ENCODE peak calls at places on chromosomes 13 and 19, in eight cellular contexts. One of them, this sample, is unnamed.

GRCh38 chr13:107069107-107069776 is 501.3 kb upstream of the ARGLU1 start:
- DNase-seq in H1: no peak
- DNase-seq in lower lobe of right lung: no peak
- DNase-seq in colonic mucosa: no peak
- DNase-seq in tibial nerve: no peak
- DNase-seq in cardiac muscle cell: no peak
- DNase-seq in K562: no peak
- DNase-seq in mammary epithelial cell: no peak
- DNase-seq in this sample: no peak

GRCh38 chr13:94646904-94647303 is 45.2 kb downstream of the GPR180 start:
- DNase-seq in lower lobe of right lung: no peak
- DNase-seq in colonic mucosa: no peak
- DNase-seq in mammary epithelial cell: no peak
- DNase-seq in cardiac muscle cell: no peak
- DNase-seq in K562: no peak
- DNase-seq in H1: no peak
- DNase-seq in tibial nerve: no peak
- DNase-seq in this sample: no peak

GRCh38 chr13:108437496-108437895 is 168.0 kb downstream of the TNFSF13B start:
- DNase-seq in cardiac muscle cell: no peak
- DNase-seq in H1: no peak
- DNase-seq in mammary epithelial cell: peak; percentile 14
- DNase-seq in K562: no peak
- DNase-seq in lower lobe of right lung: no peak
- DNase-seq in tibial nerve: no peak
- DNase-seq in colonic mucosa: no peak
- DNase-seq in this sample: no peak

GRCh38 chr19:48745208-48745995 is 1.3 kb downstream of the IZUMO1 start:
- DNase-seq in tibial nerve: no peak
- DNase-seq in colonic mucosa: peak; percentile 72
- DNase-seq in mammary epithelial cell: peak; percentile 31
- DNase-seq in cardiac muscle cell: peak; percentile 76
- DNase-seq in lower lobe of right lung: no peak
- DNase-seq in H1: no peak
- DNase-seq in K562: peak; percentile 69
- DNase-seq in this sample: no peak

GRCh38 chr13:57634829-57635165 is 3.3 kb downstream of the PCDH17 start:
- DNase-seq in H1: no peak
- DNase-seq in tibial nerve: no peak
- DNase-seq in colonic mucosa: no peak
- DNase-seq in K562: no peak
- DNase-seq in lower lobe of right lung: no peak
- DNase-seq in cardiac muscle cell: no peak
- DNase-seq in mammary epithelial cell: no peak
- DNase-seq in this sample: no peak

GRCh38 chr13:27379694-27380596 is 44.5 kb upstream of the GTF3A start:
- DNase-seq in H1: peak; percentile 78
- DNase-seq in mammary epithelial cell: peak; percentile 49
- DNase-seq in K562: peak; percentile 66
- DNase-seq in cardiac muscle cell: peak; percentile 62
- DNase-seq in tibial nerve: peak; percentile 23
- DNase-seq in colonic mucosa: peak; percentile 91
- DNase-seq in lower lobe of right lung: no peak
- DNase-seq in this sample: no peak

GRCh38 chr19:16315825-16316505 is 8.7 kb upstream of the KLF2 start:
- DNase-seq in H1: no peak
- DNase-seq in lower lobe of right lung: peak; percentile 51
- DNase-seq in colonic mucosa: peak; percentile 41
- DNase-seq in cardiac muscle cell: peak; percentile 99
- DNase-seq in tibial nerve: no peak
- DNase-seq in mammary epithelial cell: peak; percentile 74
- DNase-seq in K562: peak; percentile 72
- DNase-seq in this sample: peak; percentile 98

GRCh38 chr19:3849092-3849491 is 19.7 kb downstream of the ZFR2 start:
- DNase-seq in K562: peak; percentile 82
- DNase-seq in lower lobe of right lung: no peak
- DNase-seq in mammary epithelial cell: peak; percentile 34
- DNase-seq in colonic mucosa: no peak
- DNase-seq in cardiac muscle cell: no peak
- DNase-seq in tibial nerve: no peak
- DNase-seq in H1: no peak
- DNase-seq in this sample: no peak

GRCh38 chr13:40564342-40564997 is 102.0 kb downstream of the FOXO1 start:
- DNase-seq in lower lobe of right lung: no peak
- DNase-seq in tibial nerve: no peak
- DNase-seq in colonic mucosa: no peak
- DNase-seq in H1: no peak
- DNase-seq in mammary epithelial cell: no peak
- DNase-seq in K562: no peak
- DNase-seq in cardiac muscle cell: peak; percentile 49
- DNase-seq in this sample: no peak

GRCh38 chr13:75996582-75996981 is 360.5 kb downstream of the LMO7 start:
- DNase-seq in K562: no peak
- DNase-seq in cardiac muscle cell: no peak
- DNase-seq in lower lobe of right lung: no peak
- DNase-seq in tibial nerve: no peak
- DNase-seq in H1: no peak
- DNase-seq in colonic mucosa: no peak
- DNase-seq in mammary epithelial cell: no peak
- DNase-seq in this sample: no peak

GRCh38 chr19:33905937-33906577 is 109.4 kb downstream of the KCTD15 start:
- DNase-seq in H1: no peak
- DNase-seq in tibial nerve: peak; percentile 23
- DNase-seq in mammary epithelial cell: peak; percentile 42
- DNase-seq in cardiac muscle cell: peak; percentile 64
- DNase-seq in K562: peak; percentile 32
- DNase-seq in colonic mucosa: peak; percentile 85
- DNase-seq in lower lobe of right lung: peak; percentile 84
- DNase-seq in this sample: no peak

GRCh38 chr19:4870025-4870700 is 2.7 kb upstream of the PLIN3 start:
- DNase-seq in cardiac muscle cell: peak; percentile 92
- DNase-seq in mammary epithelial cell: peak; percentile 90
- DNase-seq in K562: peak; percentile 86
- DNase-seq in tibial nerve: no peak
- DNase-seq in colonic mucosa: peak; percentile 60
- DNase-seq in lower lobe of right lung: peak; percentile 65
- DNase-seq in H1: peak; percentile 49
- DNase-seq in this sample: peak; percentile 66

GRCh38 chr13:75316427-75316826 is 165.5 kb downstream of the TBC1D4 start:
- DNase-seq in tibial nerve: no peak
- DNase-seq in K562: no peak
- DNase-seq in colonic mucosa: no peak
- DNase-seq in cardiac muscle cell: peak; percentile 44
- DNase-seq in H1: no peak
- DNase-seq in lower lobe of right lung: no peak
- DNase-seq in mammary epithelial cell: no peak
- DNase-seq in this sample: no peak

GRCh38 chr13:86737334-86737932 is 933.7 kb upstream of the SLITRK5 start:
- DNase-seq in cardiac muscle cell: no peak
- DNase-seq in K562: no peak
- DNase-seq in mammary epithelial cell: no peak
- DNase-seq in H1: no peak
- DNase-seq in lower lobe of right lung: no peak
- DNase-seq in colonic mucosa: no peak
- DNase-seq in tibial nerve: no peak
- DNase-seq in this sample: no peak

DNA sequence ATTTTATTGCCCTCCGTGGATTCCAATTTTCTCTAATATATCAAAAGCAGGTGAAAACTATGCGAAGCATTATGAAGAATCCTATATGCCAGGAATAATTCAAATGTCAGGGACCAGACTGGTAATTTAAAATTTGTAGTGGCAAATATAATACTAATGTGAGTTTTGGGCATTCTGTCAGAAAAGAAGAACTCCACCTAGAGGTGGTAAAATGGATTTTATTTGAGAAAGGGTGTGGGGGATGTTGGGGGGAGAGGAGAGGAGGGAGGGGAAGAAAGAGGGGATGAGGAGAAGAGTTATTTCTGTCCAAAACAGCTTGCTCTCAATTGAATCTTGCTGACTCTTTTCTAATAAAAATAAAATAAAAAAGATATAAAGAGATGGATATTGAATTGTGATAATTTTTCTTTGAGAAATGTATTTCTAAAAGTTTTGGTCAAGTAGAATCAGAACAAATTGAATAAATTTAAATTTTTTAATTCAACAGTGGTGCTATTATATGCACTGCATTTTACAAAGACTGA is 929.3 kb upstream of the SLITRK5 start:
- DNase-seq in tibial nerve: no peak
- DNase-seq in H1: no peak
- DNase-seq in colonic mucosa: no peak
- DNase-seq in cardiac muscle cell: no peak
- DNase-seq in mammary epithelial cell: no peak
- DNase-seq in lower lobe of right lung: no peak
- DNase-seq in K562: no peak
- DNase-seq in this sample: no peak
- TF ChIP-seq CTCF in tibial nerve: no peak
- TF ChIP-seq CTCF in H1: no peak
- TF ChIP-seq CTCF in colonic mucosa: no peak
- TF ChIP-seq CTCF in cardiac muscle cell: no peak
- TF ChIP-seq CTCF in mammary epithelial cell: no peak
- TF ChIP-seq CTCF in lower lobe of right lung: no peak
- TF ChIP-seq CTCF in K562: no peak
- TF ChIP-seq CTCF in this sample: peak; percentile 19

DNA sequence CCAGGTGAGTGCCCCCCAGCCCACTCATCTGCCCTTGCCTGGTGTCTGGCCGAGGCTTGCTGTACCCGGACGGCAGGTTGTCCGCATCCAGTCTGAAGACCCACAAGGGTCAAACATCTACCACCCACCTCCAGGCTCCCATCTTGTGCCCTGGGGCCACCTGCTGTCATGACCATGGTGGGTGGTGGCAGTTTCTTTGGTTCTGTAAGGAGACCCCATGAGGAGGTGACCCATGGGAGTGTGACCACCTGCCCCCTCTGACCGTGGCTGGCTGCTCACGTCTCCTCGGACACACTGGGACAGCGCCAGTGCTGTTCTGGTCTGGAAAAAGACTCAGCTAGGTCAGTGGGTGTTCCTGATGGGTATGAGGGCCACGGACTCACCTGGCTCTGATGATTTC is 93.9 kb downstream of the TEX29 start:
- DNase-seq in cardiac muscle cell: no peak
- DNase-seq in H1: no peak
- DNase-seq in tibial nerve: no peak
- DNase-seq in colonic mucosa: no peak
- DNase-seq in lower lobe of right lung: no peak
- DNase-seq in mammary epithelial cell: no peak
- DNase-seq in K562: no peak
- DNase-seq in this sample: no peak
- H3K9me3 ChIP-seq in cardiac muscle cell: no peaks in the 10 kb centered on the region
- H3K9me3 ChIP-seq in H1: no peaks in the 10 kb centered on the region
- H3K9me3 ChIP-seq in tibial nerve: no peaks in the 10 kb centered on the region
- H3K9me3 ChIP-seq in colonic mucosa: no peaks in the 10 kb centered on the region
- H3K9me3 ChIP-seq in lower lobe of right lung: no peaks in the 10 kb centered on the region
- H3K9me3 ChIP-seq in mammary epithelial cell: peaks cover 3% of the 10 kb centered on the region
- H3K9me3 ChIP-seq in K562: no peaks in the 10 kb centered on the region
- H3K9me3 ChIP-seq in this sample: peaks cover 7% of the 10 kb centered on the region

GRCh38 chr13:22278336-22278929 is 607.6 kb downstream of the FGF9 start:
- DNase-seq in mammary epithelial cell: peak; percentile 1
- DNase-seq in colonic mucosa: peak; percentile 66
- DNase-seq in lower lobe of right lung: no peak
- DNase-seq in tibial nerve: peak; percentile 28
- DNase-seq in K562: peak; percentile 5
- DNase-seq in H1: peak; percentile 7
- DNase-seq in cardiac muscle cell: peak; percentile 10
- DNase-seq in this sample: peak; percentile 18
- TF ChIP-seq CTCF in mammary epithelial cell: peak; percentile 29
- TF ChIP-seq CTCF in colonic mucosa: no peak
- TF ChIP-seq CTCF in lower lobe of right lung: peak; percentile 37
- TF ChIP-seq CTCF in tibial nerve: no peak
- TF ChIP-seq CTCF in K562: no peak
- TF ChIP-seq CTCF in H1: no peak
- TF ChIP-seq CTCF in cardiac muscle cell: peak; percentile 5
- TF ChIP-seq CTCF in this sample: peak; percentile 65

DNA sequence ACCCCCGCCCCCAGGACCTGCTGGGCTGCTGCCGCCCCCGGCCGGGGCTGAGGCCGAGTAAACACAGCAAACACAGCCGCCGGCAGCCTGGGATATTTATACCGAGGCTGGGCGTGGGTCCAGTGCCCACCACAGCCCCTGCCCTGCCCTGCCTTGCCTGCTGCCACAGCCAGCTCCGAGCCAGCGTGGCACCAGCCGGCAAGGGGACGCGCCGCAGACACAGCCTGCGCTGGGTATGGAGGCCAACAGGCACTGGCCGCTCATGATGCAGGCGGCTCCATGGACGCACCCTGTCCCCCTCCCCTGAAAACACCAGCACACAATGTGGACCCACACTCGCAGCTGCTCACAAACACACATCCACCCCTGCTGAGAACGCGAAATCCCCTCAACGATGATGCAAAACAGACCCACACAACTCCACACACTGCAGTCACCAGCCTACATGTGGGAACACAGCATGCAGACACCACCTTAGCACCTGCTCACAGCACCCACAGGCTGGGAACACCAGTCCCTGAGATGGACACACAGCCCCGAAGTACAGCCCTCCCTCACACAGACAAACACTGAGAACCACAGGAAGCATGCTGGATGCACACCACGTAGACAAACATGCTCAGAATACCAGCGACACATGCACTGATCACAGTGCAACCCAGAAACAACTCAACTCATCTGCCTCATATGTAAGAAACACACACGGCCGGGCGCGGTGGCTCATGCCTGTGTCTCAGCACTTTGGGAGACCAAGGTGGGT is 16.2 kb downstream of the CCDC97 start:
- DNase-seq in H1: no peak
- DNase-seq in lower lobe of right lung: no peak
- DNase-seq in K562: no peak
- DNase-seq in mammary epithelial cell: no peak
- DNase-seq in cardiac muscle cell: peak; percentile 57
- DNase-seq in tibial nerve: no peak
- DNase-seq in colonic mucosa: no peak
- DNase-seq in this sample: no peak
- H3K9me3 ChIP-seq in H1: no peaks in the 10 kb centered on the region
- H3K9me3 ChIP-seq in lower lobe of right lung: no peaks in the 10 kb centered on the region
- H3K9me3 ChIP-seq in K562: no peaks in the 10 kb centered on the region
- H3K9me3 ChIP-seq in mammary epithelial cell: no peaks in the 10 kb centered on the region
- H3K9me3 ChIP-seq in cardiac muscle cell: no peaks in the 10 kb centered on the region
- H3K9me3 ChIP-seq in tibial nerve: no peaks in the 10 kb centered on the region
- H3K9me3 ChIP-seq in colonic mucosa: no peaks in the 10 kb centered on the region
- H3K9me3 ChIP-seq in this sample: no peaks in the 10 kb centered on the region

DNA sequence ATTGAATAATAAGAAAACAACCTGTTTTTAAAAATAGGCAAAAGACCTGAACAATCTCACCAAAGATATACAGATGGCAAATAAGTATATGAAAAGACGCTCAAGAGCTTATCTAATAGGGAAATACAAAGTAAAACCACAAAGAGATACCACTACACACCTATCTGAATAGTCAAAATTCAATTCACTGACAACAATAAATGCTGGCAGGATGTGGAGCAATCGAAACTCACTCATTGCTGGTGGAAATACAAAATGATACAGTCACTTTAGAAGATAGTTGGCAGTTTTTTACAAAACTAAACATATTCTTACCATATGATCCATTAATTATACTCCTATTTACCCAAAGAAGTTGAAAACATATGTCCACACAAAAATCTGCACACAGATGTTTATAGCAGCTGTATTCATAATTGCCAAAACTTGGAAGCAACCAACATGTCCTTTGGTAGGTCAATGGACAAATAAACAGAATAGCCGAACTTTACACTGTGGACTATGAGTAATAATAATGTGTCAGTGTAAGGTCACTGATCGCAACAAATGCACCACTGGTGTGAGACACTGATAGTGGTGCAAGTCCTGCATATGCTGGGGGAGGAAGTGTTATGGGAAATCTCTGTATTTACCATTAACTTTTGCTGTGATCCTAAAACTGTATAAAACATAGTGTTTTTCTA is 20.8 kb downstream of the ZC3H13 start:
- DNase-seq in mammary epithelial cell: no peak
- DNase-seq in cardiac muscle cell: no peak
- DNase-seq in K562: no peak
- DNase-seq in lower lobe of right lung: no peak
- DNase-seq in colonic mucosa: no peak
- DNase-seq in H1: no peak
- DNase-seq in tibial nerve: no peak
- DNase-seq in this sample: no peak
- TF ChIP-seq CTCF in mammary epithelial cell: no peak
- TF ChIP-seq CTCF in cardiac muscle cell: no peak
- TF ChIP-seq CTCF in K562: no peak
- TF ChIP-seq CTCF in lower lobe of right lung: no peak
- TF ChIP-seq CTCF in colonic mucosa: no peak
- TF ChIP-seq CTCF in H1: no peak
- TF ChIP-seq CTCF in tibial nerve: no peak
- TF ChIP-seq CTCF in this sample: no peak

This sample was measured in AG04450.